ENCODE peak calls at places on chromosomes 11 and 22, in seven cellular contexts. S is T-cell; R is activated CD8-positive, alpha-beta memory T cell treated with anti-CD3 and anti-CD28 coated beads, Interleukin-2, amount 50 U/mL, for 4 hours; T is SJSA1; D is LHCN-M2; B is activated CD4-positive, alpha-beta T cell treated with anti-CD3 and anti-CD28 coated beads, Interleukin-2, amount 50 U/mL, for 1 hour; I is RCC 7860. O is an unnamed sample.

GRCh38 chr22:19419086-19419463 is 12.5 kb downstream of the HIRA start:
- DNase-seq in S (no peak), R (no peak), T (no peak), D (no peak), B (no peak), I (no peak), O (no peak)

GRCh38 chr11:120128392-120129172 is 9.3 kb downstream of the TRIM29 start:
- DNase-seq in S (no peak), R (no peak), T (no peak), D (no peak), B (no peak), I (no peak), O (peak)

GRCh38 chr22:24175160-24175808 is 6.0 kb upstream of the SUSD2 start:
- DNase-seq in S (peak), R (peak), T (peak), D (peak), B (peak), I (peak), O (peak)

GRCh38 chr11:19076744-19077589 is 16.4 kb upstream of the MRGPRX2 start:
- DNase-seq in S (peak), R (peak), T (no peak), D (peak), B (peak), I (peak), O (peak)

GRCh38 chr22:33909075-33909458 is 11.2 kb downstream of the LARGE1 start:
- DNase-seq in S (no peak), R (no peak), T (no peak), D (peak), B (no peak), I (no peak), O (peak)

GRCh38 chr11:11072067-11072466 is 214.2 kb upstream of the ZBED5 start:
- DNase-seq in S (no peak), R (no peak), T (no peak), D (no peak), B (no peak), I (no peak), O (no peak)

GRCh38 chr11:22510741-22511140 is 114.9 kb downstream of the FANCF start:
- DNase-seq in S (no peak), R (no peak), T (no peak), D (no peak), B (no peak), I (no peak), O (peak)

GRCh38 chr11:92453055-92453454 is 228.4 kb downstream of the FAT3 start:
- DNase-seq in S (no peak), R (no peak), T (no peak), D (peak), B (no peak), I (peak), O (peak)

GRCh38 chr22:36619797-36620390 is 83.7 kb downstream of the CACNG2 start:
- DNase-seq in S (no peak), R (no peak), T (no peak), D (no peak), B (no peak), I (no peak), O (no peak)

GRCh38 chr11:113546757-113547507 is 71.7 kb upstream of the DRD2 start:
- DNase-seq in S (no peak), R (no peak), T (peak), D (peak), B (no peak), I (peak), O (peak)

GRCh38 chr11:17135934-17136683 is 58.6 kb upstream of the RPS13 start:
- DNase-seq in S (no peak), R (no peak), T (no peak), D (no peak), B (no peak), I (no peak), O (no peak)

GRCh38 chr11:68843052-68843561 is 1.4 kb upstream of the CPT1A start:
- DNase-seq in S (peak), R (peak), T (no peak), D (no peak), B (peak), I (no peak), O (peak)